ENCODE peak calls at places on chromosomes 16 and 17, in four cellular contexts. Z is AG08395, W is AG10803, R is epithelial cell of esophagus. M is an unnamed sample.

GRCh38 chr17:17892731-17893130 is 55.9 kb upstream of the SREBF1 start:
- DNase-seq in Z (no peak), W (no peak), R (no peak), M (peak)

GRCh38 chr17:80287806-80288579 is 27.3 kb downstream of the RNF213 start:
- DNase-seq in Z (no peak), W (no peak), R (no peak), M (no peak)

GRCh38 chr16:53784312-53784711 is 80.4 kb downstream of the FTO start:
- DNase-seq in Z (no peak), W (no peak), R (peak), M (no peak)

GRCh38 chr17:9071921-9072503 is 50.7 kb downstream of the NTN1 start:
- DNase-seq in Z (peak), W (peak), R (no peak), M (no peak)

GRCh38 chr16:1983544-1984346 is at the start of gene GFER:
- DNase-seq in Z (peak), W (peak), R (peak), M (peak)

GRCh38 chr16:54240180-54241125 is 46.1 kb downstream of the IRX3 start:
- DNase-seq in Z (no peak), W (peak), R (no peak), M (no peak)

GRCh38 chr17:82301916-82302497 is 15.4 kb downstream of the CD7 start:
- DNase-seq in Z (no peak), W (no peak), R (peak), M (no peak)

GRCh38 chr17:65918921-65919546 is 272.9 kb downstream of the CEP112 start:
- DNase-seq in Z (no peak), W (peak), R (no peak), M (no peak)

GRCh38 chr17:7719661-7720060 is 2.1 kb downstream of the DNAH2 start:
- DNase-seq in Z (no peak), W (no peak), R (no peak), M (no peak)

GRCh38 chr16:86517652-86518258 is 7.4 kb downstream of the FOXF1 start:
- DNase-seq in Z (peak), W (peak), R (peak), M (peak)

GRCh38 chr16:23330583-23331249 is 28.6 kb downstream of the SCNN1B start:
- DNase-seq in Z (no peak), W (no peak), R (no peak), M (peak)

GRCh38 chr16:53950677-53951076 is 246.7 kb downstream of the FTO start:
- DNase-seq in Z (no peak), W (no peak), R (no peak), M (no peak)

GRCh38 chr17:34639706-34640425 is 60.5 kb downstream of the TMEM132E start:
- DNase-seq in Z (no peak), W (no peak), R (no peak), M (no peak)

GRCh38 chr16:15960124-15960971 is 10.9 kb downstream of the ABCC1 start:
- DNase-seq in Z (no peak), W (no peak), R (no peak), M (no peak)

GRCh38 chr17:34755981-34756669 is 176.7 kb downstream of the TMEM132E start:
- DNase-seq in Z (no peak), W (no peak), R (no peak), M (no peak)

GRCh38 chr16:85220125-85220839 is 108.0 kb upstream of the CIBAR2 start:
- DNase-seq in Z (peak), W (peak), R (peak), M (peak)

GRCh38 chr17:13407381-13407780 is 194.3 kb downstream of the HS3ST3A1 start:
- DNase-seq in Z (no peak), W (no peak), R (no peak), M (no peak)